ENCODE peak calls at places on chromosomes 11 and 22, in nine cellular contexts. O, Q, F, P, A, W, C, J and S are unnamed samples.

GRCh38 chr22:42066937-42067336 is 3.7 kb downstream of the NAGA start:
- DNase-seq in O (no peak), Q (no peak), F (no peak), P (no peak), A (no peak), W (no peak), C (no peak), J (no peak), S (no peak)

GRCh38 chr11:118797510-118797909 is 6.5 kb upstream of the DDX6 start:
- DNase-seq in O (no peak), Q (no peak), F (no peak), P (no peak), A (no peak), W (no peak), C (no peak), J (no peak), S (no peak)

GRCh38 chr11:72069787-72070251 is 10.5 kb downstream of the NUMA1 start:
- DNase-seq in O (peak; percentile 54), Q (no peak), F (no peak), P (no peak), A (peak; percentile 92), W (peak; percentile 85), C (peak; percentile 40), J (peak; percentile 7), S (no peak)

GRCh38 chr11:2432628-2433071 is 11.7 kb downstream of the TRPM5 start:
- DNase-seq in O (no peak), Q (no peak), F (no peak), P (no peak), A (no peak), W (no peak), C (no peak), J (no peak), S (no peak)

GRCh38 chr11:97109078-97109477 is 719.3 kb downstream of the JRKL start:
- DNase-seq in O (no peak), Q (no peak), F (no peak), P (no peak), A (no peak), W (no peak), C (no peak), J (no peak), S (no peak)

GRCh38 chr11:88631497-88631896 is 294.0 kb upstream of the CTSC start:
- DNase-seq in O (no peak), Q (peak; percentile 16), F (no peak), P (no peak), A (peak; percentile 28), W (peak; percentile 18), C (no peak), J (no peak), S (no peak)

GRCh38 chr11:134724779-134725140 is 312.7 kb upstream of the B3GAT1 start:
- DNase-seq in O (no peak), Q (no peak), F (no peak), P (no peak), A (no peak), W (no peak), C (no peak), J (no peak), S (no peak)

GRCh38 chr11:9691865-9692264 is 28.0 kb downstream of the SWAP70 start:
- DNase-seq in O (no peak), Q (no peak), F (no peak), P (no peak), A (peak; percentile 69), W (peak; percentile 38), C (no peak), J (no peak), S (no peak)

GRCh38 chr11:1870721-1871466 is 18.0 kb downstream of the LSP1 start:
- DNase-seq in O (no peak), Q (no peak), F (no peak), P (no peak), A (no peak), W (peak; percentile 25), C (no peak), J (peak; percentile 36), S (no peak)

GRCh38 chr22:31090217-31091085 is 9.3 kb downstream of the SMTN start:
- DNase-seq in O (no peak), Q (peak; percentile 9), F (no peak), P (peak; percentile 24), A (no peak), W (no peak), C (no peak), J (no peak), S (no peak)

GRCh38 chr11:90531001-90531400 is 308.2 kb upstream of the CHORDC1 start:
- DNase-seq in O (no peak), Q (no peak), F (no peak), P (no peak), A (no peak), W (no peak), C (no peak), J (no peak), S (no peak)

GRCh38 chr11:105265859-105266258 is 126.3 kb upstream of the CARD18 start:
- DNase-seq in O (no peak), Q (no peak), F (no peak), P (no peak), A (peak; percentile 43), W (peak; percentile 49), C (no peak), J (no peak), S (no peak)

GRCh38 chr11:60566773-60567172 is 51.6 kb downstream of the MS4A13 start:
- DNase-seq in O (no peak), Q (no peak), F (no peak), P (no peak), A (no peak), W (no peak), C (no peak), J (no peak), S (no peak)

GRCh38 chr11:6646631-6647281 is 8.9 kb downstream of the DCHS1 start:
- DNase-seq in O (no peak), Q (no peak), F (no peak), P (peak; percentile 88), A (peak; percentile 78), W (peak; percentile 76), C (no peak), J (peak; percentile 41), S (no peak)

GRCh38 chr11:65536412-65537295 is 11.8 kb downstream of the SCYL1 start:
- DNase-seq in O (no peak), Q (peak; percentile 81), F (no peak), P (no peak), A (no peak), W (no peak), C (no peak), J (no peak), S (no peak)

GRCh38 chr11:68843703-68844312 is 2.1 kb upstream of the CPT1A start:
- DNase-seq in O (peak; percentile 80), Q (no peak), F (peak; percentile 80), P (no peak), A (no peak), W (no peak), C (no peak), J (peak; percentile 66), S (no peak)

GRCh38 chr11:107928767-107929507 is 689 bp downstream of the RAB39A start:
- DNase-seq in O (no peak), Q (peak; percentile 34), F (peak; percentile 18), P (peak; percentile 45), A (no peak), W (no peak), C (no peak), J (peak; percentile 26), S (peak; percentile 13)

GRCh38 chr22:19879996-19880785 is 25.5 kb upstream of the GNB1L start:
- DNase-seq in O (no peak), Q (peak; percentile 21), F (peak; percentile 10), P (peak; percentile 36), A (no peak), W (no peak), C (no peak), J (no peak), S (no peak)

GRCh38 chr11:45391168-45391850 is 105.2 kb upstream of the SYT13 start:
- DNase-seq in O (no peak), Q (no peak), F (no peak), P (no peak), A (no peak), W (no peak), C (no peak), J (no peak), S (no peak)

GRCh38 chr11:12199231-12199948 is 89.0 kb downstream of the MICAL2 start:
- DNase-seq in O (no peak), Q (no peak), F (no peak), P (no peak), A (no peak), W (no peak), C (no peak), J (no peak), S (no peak)
- TF ChIP-seq CTCF in O (no peak), Q (no peak), F (no peak), P (no peak), A (no peak), W (no peak), C (no peak), J (no peak), S (no peak)

DNA sequence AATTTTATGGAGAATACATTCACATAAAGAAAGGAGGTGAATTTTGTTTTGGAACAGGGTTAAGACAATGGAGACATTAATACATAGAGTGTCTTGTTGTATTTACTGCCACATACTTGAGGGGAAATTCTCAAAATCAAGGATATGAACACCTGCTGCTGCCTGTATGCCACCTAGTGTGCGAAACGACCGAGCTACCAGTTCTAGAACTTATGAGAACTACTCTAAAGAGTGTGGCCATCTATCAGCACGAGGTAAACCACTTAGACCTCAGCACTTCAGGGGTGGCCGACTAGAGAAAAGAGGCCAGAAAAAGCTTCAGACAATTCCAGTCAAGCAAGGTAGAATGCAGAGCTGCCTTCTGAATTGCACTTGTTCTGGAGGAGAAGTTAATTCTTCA is 1.5 kb upstream of the AGBL2 start:
- DNase-seq in O (no peak), Q (no peak), F (no peak), P (no peak), A (no peak), W (no peak), C (no peak), J (no peak), S (no peak)
- TF ChIP-seq CTCF in O (no peak), Q (no peak), F (no peak), P (no peak), A (no peak), W (no peak), C (no peak), J (no peak), S (no peak)

DNA sequence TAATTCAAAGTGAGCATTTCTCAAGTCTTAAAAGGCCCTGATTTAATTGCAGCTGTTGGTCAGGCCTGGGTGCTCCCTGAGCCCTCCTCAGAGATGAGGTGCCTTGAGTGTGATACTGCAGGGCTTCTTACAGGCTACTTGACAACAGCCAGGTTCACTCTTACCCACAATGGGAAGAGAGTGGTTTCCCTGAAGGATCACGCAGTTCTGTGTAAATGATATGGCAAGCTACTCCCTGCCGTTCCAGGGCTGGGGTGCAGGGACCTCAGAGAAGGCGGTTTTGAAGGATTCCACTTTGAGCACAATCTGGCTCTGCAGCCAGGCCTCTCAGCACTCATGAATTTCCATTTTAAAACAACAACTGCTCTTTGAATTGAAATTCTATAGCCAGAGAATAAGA is 92.9 kb downstream of the SLC17A6 start:
- DNase-seq in O (no peak), Q (no peak), F (no peak), P (no peak), A (no peak), W (no peak), C (no peak), J (peak; percentile 2), S (no peak)
- TF ChIP-seq CTCF in O (no peak), Q (no peak), F (no peak), P (no peak), A (no peak), W (no peak), C (no peak), J (no peak), S (no peak)

DNA sequence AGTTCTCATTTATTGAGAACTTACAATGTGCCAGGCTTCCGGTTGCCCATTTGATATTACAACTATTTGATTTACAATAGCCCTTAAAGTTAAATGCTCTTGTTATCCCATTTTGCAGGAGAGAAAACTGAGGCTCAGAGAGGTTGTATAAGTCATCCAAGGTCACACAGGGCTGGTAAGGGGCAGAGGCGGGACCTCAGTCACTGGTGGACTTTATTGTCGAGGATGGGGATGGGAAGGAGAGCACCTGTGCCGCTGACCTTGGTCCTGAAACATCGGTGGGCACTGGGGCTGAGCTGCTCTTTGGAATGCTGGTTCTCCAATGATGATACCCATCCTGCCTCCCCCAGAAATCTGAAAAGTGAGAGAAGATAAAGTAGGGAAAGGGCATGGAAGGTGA is 265.4 kb downstream of the MIAT start:
- DNase-seq in O (no peak), Q (no peak), F (peak; percentile 74), P (no peak), A (no peak), W (no peak), C (no peak), J (peak; percentile 76), S (no peak)
- TF ChIP-seq CTCF in O (no peak), Q (no peak), F (no peak), P (no peak), A (no peak), W (no peak), C (no peak), J (no peak), S (no peak)